ENCODE peak calls at places on chromosome 19, in eight cellular contexts. N, T, S, C, R, F, H and G are unnamed samples.

GRCh38 chr19:47310819-47311218 is 1.2 kb downstream of the C5AR1 start:
- DNase-seq in H (no peak), T (no peak), N (peak), R (no peak), C (no peak), F (peak), S (peak), G (peak)

GRCh38 chr19:46634045-46634655 is 1.9 kb downstream of the GNG8 start:
- DNase-seq in T (peak), H (peak), N (peak), C (peak), R (peak), S (peak), F (peak), G (peak)

GRCh38 chr19:30539981-30540380 is 167.8 kb downstream of the ZNF536 start:
- DNase-seq in N (no peak), H (no peak), F (no peak), R (no peak), C (no peak), T (no peak), S (no peak), G (no peak)

GRCh38 chr19:42606660-42607351 is 12.1 kb upstream of the CEACAM8 start:
- DNase-seq in H (no peak), F (peak), N (peak), R (no peak), T (no peak), C (no peak), S (peak), G (peak)

GRCh38 chr19:17184381-17184841 is 30.7 kb upstream of the USE1 start:
- DNase-seq in T (no peak), S (no peak), N (no peak), H (peak), C (no peak), R (no peak), F (no peak), G (no peak)

GRCh38 chr19:14786421-14786851 is 8.1 kb upstream of the ADGRE2 start:
- DNase-seq in R (peak), N (no peak), F (peak), S (peak), H (no peak), T (no peak), C (no peak), G (no peak)

GRCh38 chr19:9705836-9706235 is 30.9 kb upstream of the ZNF562 start:
- DNase-seq in N (no peak), S (no peak), C (no peak), T (no peak), F (no peak), H (no peak), R (no peak), G (no peak)

GRCh38 chr19:54515156-54515555 is 12.5 kb downstream of the LAIR2 start:
- DNase-seq in T (no peak), F (no peak), R (no peak), H (no peak), C (no peak), S (no peak), N (no peak), G (no peak)

GRCh38 chr19:10404888-10405808 is 1.8 kb upstream of the CDC37 start:
- DNase-seq in H (no peak), C (no peak), S (no peak), F (no peak), N (no peak), T (no peak), R (no peak), G (no peak)

DNA sequence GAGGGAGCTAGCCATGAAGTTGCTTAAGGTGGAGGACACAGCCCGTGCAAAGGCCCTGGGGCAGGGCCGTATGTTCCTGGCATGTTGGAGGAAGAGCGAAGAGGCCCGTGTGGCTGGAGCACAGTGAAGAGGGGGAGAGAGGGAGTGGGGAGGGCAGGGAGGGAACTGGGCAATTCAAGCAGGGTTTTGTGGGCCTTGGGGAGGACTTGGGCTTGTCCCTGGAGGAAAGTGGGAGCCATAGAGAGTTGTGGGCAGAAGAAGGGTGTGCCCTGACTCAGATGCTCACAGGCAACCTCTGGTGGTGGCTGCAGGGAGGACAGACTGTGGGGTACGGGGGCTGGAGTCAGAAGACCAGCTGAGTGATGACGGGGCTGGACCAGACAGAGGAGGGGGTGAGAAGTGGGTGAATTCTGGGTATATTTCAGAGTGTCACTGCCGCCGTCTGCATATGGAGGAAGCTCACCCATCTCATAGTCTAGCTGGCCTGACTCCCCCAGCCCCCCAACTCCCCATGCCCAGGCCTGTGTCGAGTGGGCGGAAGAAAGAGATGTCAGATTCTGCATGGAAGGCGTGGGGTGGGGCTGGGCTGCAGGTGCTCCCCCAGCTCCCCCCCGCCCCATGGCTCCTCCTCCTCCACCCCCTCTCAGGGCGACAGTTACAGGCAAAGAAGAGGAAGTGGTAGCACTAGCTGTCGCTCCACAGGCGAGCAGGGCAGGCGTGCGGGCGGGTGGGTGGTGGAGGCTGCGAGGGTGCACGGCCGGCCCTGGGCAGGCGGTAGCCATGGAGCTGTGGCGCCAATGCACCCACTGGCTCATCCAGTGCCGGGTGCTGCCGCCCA is at the start of gene VAV1:
- DNase-seq in S (no peak), C (no peak), F (no peak), R (no peak), N (peak), H (peak), T (no peak), G (no peak)
- TF ChIP-seq CTCF in S (no peak), C (peak), F (peak), R (no peak), N (no peak), H (no peak), T (peak), G (no peak)

GRCh38 chr19:35054626-35055025 is 13.1 kb downstream of the HPN start:
- DNase-seq in T (no peak), F (no peak), N (no peak), R (no peak), H (no peak), S (no peak), C (no peak), G (no peak)

GRCh38 chr19:35058370-35058769 is 16.8 kb downstream of the HPN start:
- DNase-seq in N (no peak), H (no peak), R (no peak), C (no peak), S (no peak), T (no peak), F (no peak), G (no peak)

GRCh38 chr19:35056513-35057063 is 15.1 kb downstream of the HPN start:
- DNase-seq in C (no peak), F (no peak), T (no peak), R (no peak), N (no peak), H (no peak), S (no peak), G (no peak)

GRCh38 chr19:35053667-35054293 is 12.3 kb downstream of the HPN start:
- DNase-seq in N (no peak), H (no peak), C (no peak), F (no peak), T (no peak), S (no peak), R (no peak), G (no peak)

GRCh38 chr19:35055715-35056179 is 14.2 kb downstream of the HPN start:
- DNase-seq in H (no peak), R (no peak), N (no peak), C (no peak), S (no peak), F (no peak), T (no peak), G (no peak)
- TF ChIP-seq CTCF in H (no peak), R (peak), N (no peak), C (peak), S (peak), F (peak), T (peak), G (no peak)

GRCh38 chr19:51296331-51297093 is 14.9 kb upstream of the IGLON5 start:
- DNase-seq in F (no peak), R (no peak), T (no peak), H (no peak), N (no peak), S (no peak), C (no peak), G (no peak)
- TF ChIP-seq CTCF in F (no peak), R (peak), T (no peak), H (no peak), N (no peak), S (no peak), C (no peak), G (peak)

GRCh38 chr19:1252818-1253513 is 4.6 kb downstream of the MIDN start:
- DNase-seq in R (no peak), F (peak), S (peak), N (peak), H (peak), C (peak), T (no peak), G (peak)
- TF ChIP-seq CTCF in R (no peak), F (no peak), S (no peak), N (peak), H (no peak), C (peak), T (no peak), G (peak)

GRCh38 chr19:13195678-13196077 is 45.5 kb downstream of the IER2 start:
- DNase-seq in F (no peak), T (no peak), H (peak), C (no peak), N (peak), S (no peak), R (no peak), G (no peak)
- TF ChIP-seq CTCF in F (no peak), T (peak), H (no peak), C (peak), N (no peak), S (no peak), R (peak), G (no peak)

DNA sequence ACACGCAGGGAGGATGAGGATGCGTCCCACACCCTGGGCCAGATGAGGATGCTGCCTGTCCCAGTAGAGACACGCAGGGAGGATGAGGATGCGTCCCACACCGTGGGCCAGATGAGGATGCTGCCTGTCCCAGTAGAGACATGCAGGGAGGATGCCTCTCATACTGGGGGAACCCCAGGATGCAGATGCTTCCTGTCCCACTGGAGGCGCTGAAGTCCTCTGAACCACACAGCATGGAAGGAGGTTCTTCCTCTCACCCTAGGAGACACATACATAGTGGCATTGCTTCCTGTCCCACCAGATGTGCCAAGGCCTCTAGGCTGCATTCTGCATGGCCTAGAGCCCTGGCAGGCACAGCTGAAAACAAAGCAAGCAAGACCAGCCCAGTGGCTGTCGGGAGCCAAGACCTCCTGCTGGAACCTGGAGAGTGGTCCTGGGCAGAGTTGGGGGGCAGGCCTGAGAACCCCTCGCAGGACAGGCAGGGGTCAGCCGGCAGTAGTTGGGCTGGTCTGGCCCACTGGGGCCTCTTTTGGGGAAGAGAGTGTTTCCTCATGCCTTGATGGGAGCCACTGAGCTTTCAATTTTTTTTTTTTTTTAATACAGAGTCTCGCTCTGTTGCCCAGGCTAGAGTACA is 4.3 kb downstream of the HPN start:
- DNase-seq in T (no peak), S (no peak), N (no peak), F (peak), H (no peak), C (peak), R (no peak), G (peak)
- TF ChIP-seq CTCF in T (no peak), S (peak), N (no peak), F (peak), H (no peak), C (peak), R (peak), G (peak)

DNA sequence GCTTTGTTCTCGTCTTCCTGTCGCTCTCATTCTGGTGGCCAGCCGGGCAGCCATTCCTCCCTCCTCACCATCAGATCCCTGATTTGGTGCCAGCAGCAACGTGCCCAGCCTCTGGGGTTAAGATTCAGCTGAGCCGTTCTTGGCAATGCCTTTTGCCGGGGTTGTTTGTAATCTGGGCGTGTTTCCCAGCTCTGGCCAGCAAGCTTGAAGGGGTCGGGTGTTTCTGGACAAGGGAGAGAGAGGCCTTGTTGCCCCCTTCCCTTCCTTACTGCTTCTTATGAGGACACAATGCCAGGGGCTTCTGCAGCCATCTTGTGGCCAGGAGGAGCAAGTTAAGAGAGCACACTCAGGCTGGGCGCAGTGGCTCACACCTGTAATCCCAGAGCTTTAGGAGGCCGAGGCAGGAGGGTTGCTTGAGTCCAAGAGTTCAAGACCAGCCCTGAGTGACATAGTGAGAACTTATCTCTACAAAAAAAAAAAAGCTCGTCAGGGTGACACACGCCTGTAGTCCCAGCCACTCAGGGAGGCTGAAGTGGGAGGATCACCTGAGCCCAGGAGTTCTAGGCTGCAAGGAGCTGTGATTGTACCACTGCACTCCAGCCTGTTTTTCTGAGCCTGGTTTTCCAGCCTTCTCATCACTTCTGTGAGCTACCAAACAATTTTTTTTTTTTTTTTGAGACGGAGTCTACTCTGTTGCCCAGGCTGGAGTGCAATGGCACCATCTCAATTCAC is 10.7 kb upstream of the CRTC1 start:
- DNase-seq in F (peak), C (no peak), R (no peak), T (no peak), H (no peak), S (peak), N (peak), G (peak)
- TF ChIP-seq CTCF in F (peak), C (peak), R (no peak), T (no peak), H (no peak), S (peak), N (no peak), G (peak)

DNA sequence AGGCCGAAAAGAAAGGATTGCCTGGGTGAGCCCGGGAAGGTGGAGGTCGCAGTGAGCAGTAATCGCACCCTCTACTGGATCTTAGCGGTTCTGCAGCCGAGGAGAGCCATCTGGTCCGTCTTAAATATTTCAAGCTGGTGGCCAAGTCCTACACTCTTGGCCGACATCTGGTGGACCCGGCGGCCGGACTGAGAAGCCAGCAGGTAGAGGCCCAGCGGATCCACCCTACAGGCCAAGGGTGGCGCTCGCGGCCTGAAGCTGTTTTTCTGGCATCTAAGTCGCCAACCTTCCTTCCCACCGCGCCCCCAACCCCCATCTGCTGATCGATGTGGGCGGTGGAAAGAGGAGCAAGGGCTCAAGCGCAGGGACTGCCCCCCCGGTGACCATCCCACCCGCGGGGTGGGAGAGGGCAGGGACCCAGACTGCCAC is 46.5 kb upstream of the ZNF730 start:
- DNase-seq in N (no peak), S (peak), F (peak), T (no peak), C (peak), H (no peak), R (no peak), G (peak)
- TF ChIP-seq CTCF in N (peak), S (peak), F (peak), T (no peak), C (peak), H (no peak), R (no peak), G (peak)